ENCODE peak calls at places on chromosomes 2 and 18, in seven cellular contexts. One of them, this sample, is unnamed.
A peak's percentile ranks its signal among the peaks of the same experiment; 100 is the strongest.

GRCh38 chr2:238282861-238283738 is 5.3 kb downstream of the PER2 start:
- DNase-seq in SJSA1: no peak
- DNase-seq in colonic mucosa: no peak
- DNase-seq in OCI-LY7: peak; percentile 48
- DNase-seq in CD8-positive, alpha-beta T cell: no peak
- DNase-seq in neural progenitor cell: no peak
- DNase-seq in Peyer's patch: no peak
- DNase-seq in this sample: no peak

GRCh38 chr2:48906640-48907039 is 151.1 kb upstream of the LHCGR start:
- DNase-seq in neural progenitor cell: no peak
- DNase-seq in SJSA1: no peak
- DNase-seq in CD8-positive, alpha-beta T cell: no peak
- DNase-seq in Peyer's patch: no peak
- DNase-seq in OCI-LY7: no peak
- DNase-seq in colonic mucosa: no peak
- DNase-seq in this sample: no peak

GRCh38 chr2:9709539-9710285 is 78.9 kb upstream of the YWHAQ start:
- DNase-seq in colonic mucosa: no peak
- DNase-seq in CD8-positive, alpha-beta T cell: no peak
- DNase-seq in OCI-LY7: no peak
- DNase-seq in Peyer's patch: no peak
- DNase-seq in SJSA1: no peak
- DNase-seq in neural progenitor cell: no peak
- DNase-seq in this sample: no peak

GRCh38 chr2:70935468-70936164 is at the start of gene ATP6V1B1:
- DNase-seq in CD8-positive, alpha-beta T cell: no peak
- DNase-seq in OCI-LY7: no peak
- DNase-seq in neural progenitor cell: peak; percentile 69
- DNase-seq in colonic mucosa: peak; percentile 17
- DNase-seq in Peyer's patch: peak; percentile 6
- DNase-seq in SJSA1: peak; percentile 34
- DNase-seq in this sample: no peak

GRCh38 chr2:36338827-36339145 is 16.8 kb upstream of the CRIM1 start:
- DNase-seq in colonic mucosa: no peak
- DNase-seq in CD8-positive, alpha-beta T cell: no peak
- DNase-seq in SJSA1: no peak
- DNase-seq in neural progenitor cell: no peak
- DNase-seq in Peyer's patch: no peak
- DNase-seq in OCI-LY7: no peak
- DNase-seq in this sample: no peak

GRCh38 chr2:175030380-175031271 is 25.4 kb upstream of the CHN1 start:
- DNase-seq in neural progenitor cell: peak; percentile 78
- DNase-seq in OCI-LY7: peak; percentile 35
- DNase-seq in CD8-positive, alpha-beta T cell: no peak
- DNase-seq in colonic mucosa: peak; percentile 22
- DNase-seq in SJSA1: peak; percentile 53
- DNase-seq in Peyer's patch: no peak
- DNase-seq in this sample: peak; percentile 78

GRCh38 chr2:37389984-37390765 is 45.7 kb downstream of the QPCT start:
- DNase-seq in Peyer's patch: peak; percentile 65
- DNase-seq in CD8-positive, alpha-beta T cell: peak; percentile 65
- DNase-seq in neural progenitor cell: no peak
- DNase-seq in OCI-LY7: peak; percentile 93
- DNase-seq in colonic mucosa: no peak
- DNase-seq in SJSA1: peak; percentile 80
- DNase-seq in this sample: peak; percentile 58

GRCh38 chr2:27509326-27509725 is 12.7 kb downstream of the GCKR start:
- DNase-seq in neural progenitor cell: no peak
- DNase-seq in colonic mucosa: no peak
- DNase-seq in Peyer's patch: no peak
- DNase-seq in OCI-LY7: no peak
- DNase-seq in SJSA1: no peak
- DNase-seq in CD8-positive, alpha-beta T cell: no peak
- DNase-seq in this sample: peak; percentile 90

GRCh38 chr2:216536725-216537124 is 38.1 kb downstream of the RPL37A start:
- DNase-seq in Peyer's patch: no peak
- DNase-seq in neural progenitor cell: no peak
- DNase-seq in SJSA1: no peak
- DNase-seq in colonic mucosa: no peak
- DNase-seq in OCI-LY7: no peak
- DNase-seq in CD8-positive, alpha-beta T cell: no peak
- DNase-seq in this sample: no peak

GRCh38 chr2:157032019-157032418 is 225.5 kb upstream of the GALNT5 start:
- DNase-seq in colonic mucosa: no peak
- DNase-seq in SJSA1: peak; percentile 44
- DNase-seq in CD8-positive, alpha-beta T cell: no peak
- DNase-seq in neural progenitor cell: no peak
- DNase-seq in Peyer's patch: no peak
- DNase-seq in OCI-LY7: no peak
- DNase-seq in this sample: peak; percentile 17

GRCh38 chr2:72181616-72182015 is 34.0 kb upstream of the CYP26B1 start:
- DNase-seq in OCI-LY7: no peak
- DNase-seq in Peyer's patch: no peak
- DNase-seq in neural progenitor cell: no peak
- DNase-seq in colonic mucosa: no peak
- DNase-seq in CD8-positive, alpha-beta T cell: no peak
- DNase-seq in SJSA1: no peak
- DNase-seq in this sample: no peak

GRCh38 chr2:239260546-239261327 is 140.1 kb downstream of the HDAC4 start:
- DNase-seq in Peyer's patch: no peak
- DNase-seq in CD8-positive, alpha-beta T cell: no peak
- DNase-seq in OCI-LY7: no peak
- DNase-seq in colonic mucosa: peak; percentile 15
- DNase-seq in neural progenitor cell: no peak
- DNase-seq in SJSA1: peak; percentile 30
- DNase-seq in this sample: no peak

GRCh38 chr2:160695402-160696060 is 201.9 kb upstream of the RBMS1 start:
- DNase-seq in colonic mucosa: no peak
- DNase-seq in Peyer's patch: no peak
- DNase-seq in neural progenitor cell: no peak
- DNase-seq in OCI-LY7: no peak
- DNase-seq in CD8-positive, alpha-beta T cell: no peak
- DNase-seq in SJSA1: no peak
- DNase-seq in this sample: peak; percentile 45

GRCh38 chr2:38706846-38707345 is 41.0 kb downstream of the GALM start:
- DNase-seq in neural progenitor cell: no peak
- DNase-seq in CD8-positive, alpha-beta T cell: no peak
- DNase-seq in OCI-LY7: no peak
- DNase-seq in colonic mucosa: no peak
- DNase-seq in Peyer's patch: no peak
- DNase-seq in SJSA1: no peak
- DNase-seq in this sample: peak; percentile 76

GRCh38 chr2:229363126-229363814 is 92.2 kb upstream of the PID1 start:
- DNase-seq in CD8-positive, alpha-beta T cell: no peak
- DNase-seq in SJSA1: no peak
- DNase-seq in OCI-LY7: no peak
- DNase-seq in neural progenitor cell: no peak
- DNase-seq in colonic mucosa: no peak
- DNase-seq in Peyer's patch: no peak
- DNase-seq in this sample: no peak

GRCh38 chr2:210203162-210203561 is 22.1 kb downstream of the ACADL start:
- DNase-seq in neural progenitor cell: no peak
- DNase-seq in OCI-LY7: no peak
- DNase-seq in colonic mucosa: no peak
- DNase-seq in Peyer's patch: no peak
- DNase-seq in CD8-positive, alpha-beta T cell: no peak
- DNase-seq in SJSA1: no peak
- DNase-seq in this sample: no peak

GRCh38 chr2:144242311-144242710 is 277.6 kb downstream of the ZEB2 start:
- DNase-seq in Peyer's patch: no peak
- DNase-seq in OCI-LY7: no peak
- DNase-seq in CD8-positive, alpha-beta T cell: no peak
- DNase-seq in neural progenitor cell: no peak
- DNase-seq in SJSA1: no peak
- DNase-seq in colonic mucosa: no peak
- DNase-seq in this sample: no peak

GRCh38 chr2:175003875-175004729 is 1.1 kb downstream of the CHN1 start:
- DNase-seq in CD8-positive, alpha-beta T cell: no peak
- DNase-seq in Peyer's patch: no peak
- DNase-seq in SJSA1: no peak
- DNase-seq in neural progenitor cell: peak; percentile 74
- DNase-seq in colonic mucosa: no peak
- DNase-seq in OCI-LY7: no peak
- DNase-seq in this sample: peak; percentile 55

GRCh38 chr2:162113771-162114168 is 38.3 kb downstream of the GCG start:
- DNase-seq in neural progenitor cell: no peak
- DNase-seq in colonic mucosa: no peak
- DNase-seq in OCI-LY7: no peak
- DNase-seq in Peyer's patch: no peak
- DNase-seq in SJSA1: no peak
- DNase-seq in CD8-positive, alpha-beta T cell: no peak
- DNase-seq in this sample: no peak

GRCh38 chr2:231124833-231125232 is at the start of gene HTR2B:
- DNase-seq in neural progenitor cell: peak; percentile 24
- DNase-seq in colonic mucosa: no peak
- DNase-seq in SJSA1: no peak
- DNase-seq in OCI-LY7: no peak
- DNase-seq in Peyer's patch: no peak
- DNase-seq in CD8-positive, alpha-beta T cell: no peak
- DNase-seq in this sample: peak; percentile 18

GRCh38 chr18:79067611-79068010 is 1.6 kb upstream of the ATP9B start:
- DNase-seq in Peyer's patch: no peak
- DNase-seq in SJSA1: no peak
- DNase-seq in colonic mucosa: no peak
- DNase-seq in OCI-LY7: no peak
- DNase-seq in CD8-positive, alpha-beta T cell: no peak
- DNase-seq in neural progenitor cell: no peak
- DNase-seq in this sample: no peak

GRCh38 chr18:79070486-79070885 is 1.3 kb downstream of the ATP9B start:
- DNase-seq in OCI-LY7: no peak
- DNase-seq in CD8-positive, alpha-beta T cell: no peak
- DNase-seq in neural progenitor cell: no peak
- DNase-seq in SJSA1: no peak
- DNase-seq in colonic mucosa: no peak
- DNase-seq in Peyer's patch: no peak
- DNase-seq in this sample: no peak

GRCh38 chr18:79068299-79068945 is 772 bp upstream of the ATP9B start:
- DNase-seq in CD8-positive, alpha-beta T cell: peak; percentile 58
- DNase-seq in colonic mucosa: no peak
- DNase-seq in OCI-LY7: no peak
- DNase-seq in Peyer's patch: peak; percentile 59
- DNase-seq in neural progenitor cell: no peak
- DNase-seq in SJSA1: no peak
- DNase-seq in this sample: no peak

GRCh38 chr18:79069792-79070151 is 578 bp downstream of the ATP9B start:
- DNase-seq in colonic mucosa: no peak
- DNase-seq in Peyer's patch: no peak
- DNase-seq in OCI-LY7: no peak
- DNase-seq in CD8-positive, alpha-beta T cell: no peak
- DNase-seq in neural progenitor cell: no peak
- DNase-seq in SJSA1: no peak
- DNase-seq in this sample: no peak

DNA sequence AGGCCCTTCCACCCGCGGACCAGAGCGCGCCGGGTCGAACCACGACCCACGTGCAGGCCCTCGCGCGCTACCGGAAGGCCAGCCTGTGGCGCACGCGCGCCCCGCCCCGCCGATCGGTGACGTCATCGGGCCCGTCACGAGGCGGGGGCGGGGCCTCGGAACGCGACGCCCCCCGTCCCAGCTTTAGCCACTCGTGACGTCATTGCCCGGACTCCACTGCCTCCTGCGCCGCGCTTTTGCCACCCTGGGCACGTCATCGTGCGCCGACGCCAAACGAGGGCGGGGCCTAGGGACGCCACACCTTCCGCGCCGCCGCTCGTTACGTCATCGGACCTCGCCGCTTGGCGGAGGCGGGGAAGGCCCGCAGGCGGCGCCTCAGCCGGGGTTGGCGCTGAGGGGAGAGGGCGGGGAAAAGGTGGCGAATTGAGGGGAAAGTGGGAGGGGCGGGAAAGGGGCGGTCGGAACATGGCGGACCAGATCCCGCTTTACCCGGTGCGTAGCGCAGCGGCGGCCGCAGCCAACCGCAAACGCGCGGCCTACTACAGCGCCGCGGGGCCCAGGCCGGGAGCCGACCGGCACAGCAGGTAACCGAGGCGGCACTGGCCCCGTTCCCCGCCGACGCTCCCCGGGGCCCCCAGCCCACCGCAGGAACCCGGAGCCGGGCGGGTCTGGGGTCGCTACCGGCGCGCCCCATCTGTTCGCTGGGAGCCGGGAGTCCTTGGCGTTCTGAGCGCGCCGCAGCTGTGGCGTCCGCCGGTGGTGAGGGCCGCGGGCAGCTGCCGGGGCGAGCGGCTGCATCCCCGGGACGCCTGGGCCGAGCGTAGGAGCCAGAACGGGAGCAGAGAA is at the start of gene ATP9B:
- DNase-seq in SJSA1: peak; percentile 96
- DNase-seq in CD8-positive, alpha-beta T cell: peak; percentile 97
- DNase-seq in Peyer's patch: peak; percentile 95
- DNase-seq in OCI-LY7: peak; percentile 90
- DNase-seq in neural progenitor cell: peak; percentile 98
- DNase-seq in colonic mucosa: peak; percentile 96
- DNase-seq in this sample: peak; percentile 90
- H3K4me1 ChIP-seq in SJSA1: peaks cover 11% of the 10 kb centered on the region
- H3K4me1 ChIP-seq in CD8-positive, alpha-beta T cell: peaks cover 30% of the 10 kb centered on the region
- H3K4me1 ChIP-seq in Peyer's patch: no peaks in the 10 kb centered on the region
- H3K4me1 ChIP-seq in OCI-LY7: peaks cover 10% of the 10 kb centered on the region
- H3K4me1 ChIP-seq in neural progenitor cell: peaks cover 7% of the 10 kb centered on the region
- H3K4me1 ChIP-seq in colonic mucosa: peaks cover 4% of the 10 kb centered on the region
- H3K4me1 ChIP-seq in this sample: no peaks in the 10 kb centered on the region

DNA sequence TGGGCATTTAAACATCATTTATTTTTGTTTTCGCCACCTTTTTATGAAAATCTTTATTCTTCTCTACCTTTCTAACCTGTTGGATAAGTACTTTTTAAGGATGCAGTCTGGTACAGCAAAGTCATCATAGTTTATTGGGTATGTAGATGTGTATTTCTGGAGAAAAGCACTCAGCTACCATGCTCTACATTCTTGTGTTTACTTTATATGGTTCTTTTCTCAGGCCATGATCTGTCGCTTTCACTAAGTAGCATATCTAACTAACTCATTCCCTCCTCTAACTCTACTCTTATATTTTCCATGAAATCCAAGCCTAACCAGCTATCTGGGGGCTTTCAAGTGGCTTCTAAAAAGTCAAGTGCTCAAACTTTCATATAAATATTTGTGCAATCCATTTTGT is 25.3 kb upstream of the SETBP1 start:
- DNase-seq in CD8-positive, alpha-beta T cell: no peak
- DNase-seq in neural progenitor cell: no peak
- DNase-seq in OCI-LY7: no peak
- DNase-seq in Peyer's patch: no peak
- DNase-seq in colonic mucosa: no peak
- DNase-seq in SJSA1: no peak
- DNase-seq in this sample: no peak
- H3K4me3 ChIP-seq in CD8-positive, alpha-beta T cell: no peak overlapping the region
- H3K4me3 ChIP-seq in neural progenitor cell: no peak overlapping the region
- H3K4me3 ChIP-seq in OCI-LY7: no peak overlapping the region
- H3K4me3 ChIP-seq in Peyer's patch: no peak overlapping the region
- H3K4me3 ChIP-seq in colonic mucosa: no peak overlapping the region
- H3K4me3 ChIP-seq in SJSA1: no peak overlapping the region
- H3K4me3 ChIP-seq in this sample: no peak overlapping the region

GRCh38 chr18:70577023-70577420 is 288.2 kb downstream of the SOCS6 start:
- DNase-seq in CD8-positive, alpha-beta T cell: no peak
- DNase-seq in Peyer's patch: no peak
- DNase-seq in colonic mucosa: no peak
- DNase-seq in neural progenitor cell: no peak
- DNase-seq in OCI-LY7: no peak
- DNase-seq in SJSA1: no peak
- DNase-seq in this sample: no peak
- H3K4me1 ChIP-seq in CD8-positive, alpha-beta T cell: no peaks in the 10 kb centered on the region
- H3K4me1 ChIP-seq in Peyer's patch: no peaks in the 10 kb centered on the region
- H3K4me1 ChIP-seq in colonic mucosa: no peaks in the 10 kb centered on the region
- H3K4me1 ChIP-seq in neural progenitor cell: no peaks in the 10 kb centered on the region
- H3K4me1 ChIP-seq in OCI-LY7: no peaks in the 10 kb centered on the region
- H3K4me1 ChIP-seq in SJSA1: no peaks in the 10 kb centered on the region
- H3K4me1 ChIP-seq in this sample: no peaks in the 10 kb centered on the region

GRCh38 chr2:86563650-86564061 is 413 bp upstream of the CHMP3 start:
- DNase-seq in SJSA1: no peak
- DNase-seq in CD8-positive, alpha-beta T cell: no peak
- DNase-seq in OCI-LY7: no peak
- DNase-seq in Peyer's patch: no peak
- DNase-seq in colonic mucosa: no peak
- DNase-seq in neural progenitor cell: no peak
- DNase-seq in this sample: no peak
- H3K4me3 ChIP-seq in SJSA1: peak overlapping the region; percentile 71
- H3K4me3 ChIP-seq in CD8-positive, alpha-beta T cell: peak overlapping the region; percentile 86
- H3K4me3 ChIP-seq in OCI-LY7: peak overlapping the region; percentile 88
- H3K4me3 ChIP-seq in Peyer's patch: peak overlapping the region; percentile 96
- H3K4me3 ChIP-seq in colonic mucosa: peak overlapping the region; percentile 75
- H3K4me3 ChIP-seq in neural progenitor cell: peak overlapping the region; percentile 76
- H3K4me3 ChIP-seq in this sample: peak overlapping the region; percentile 90